ENCODE peak calls at places on chromosomes 3 and 15, in six cellular contexts. C, K, Z, P, Q and T are unnamed samples.

GRCh38 chr3:41404601-41405000 is 205.3 kb downstream of the CTNNB1 start:
- DNase-seq in Q (no peak), K (peak), Z (no peak), C (no peak), P (no peak), T (no peak)

GRCh38 chr3:50674349-50675178 is at the start of gene DOCK3:
- DNase-seq in P (peak), Z (peak), Q (peak), C (peak), K (peak), T (peak)

GRCh38 chr15:78016860-78017259 is 60.7 kb downstream of the TBC1D2B start:
- DNase-seq in C (no peak), K (no peak), Z (no peak), P (no peak), Q (no peak), T (no peak)

GRCh38 chr3:133799794-133800585 is 5.6 kb upstream of the SRPRB start:
- DNase-seq in P (no peak), Q (no peak), Z (no peak), K (no peak), C (peak), T (no peak)

GRCh38 chr3:36707623-36708409 is 56.5 kb downstream of the DCLK3 start:
- DNase-seq in K (peak), C (no peak), Q (no peak), Z (no peak), P (no peak), T (peak)

GRCh38 chr3:32018723-32019564 is 37.4 kb downstream of the ZNF860 start:
- DNase-seq in Z (no peak), C (no peak), P (no peak), Q (no peak), K (peak), T (peak)

GRCh38 chr3:121942116-121942786 is 48.0 kb downstream of the SLC15A2 start:
- DNase-seq in C (no peak), K (peak), P (no peak), Z (no peak), Q (no peak), T (no peak)

GRCh38 chr15:36682091-36682490 is 102.7 kb downstream of the CDIN1 start:
- DNase-seq in C (no peak), Q (no peak), P (no peak), Z (no peak), K (peak), T (peak)

GRCh38 chr3:29887450-29887849 is 606.6 kb downstream of the RBMS3 start:
- DNase-seq in K (no peak), Z (no peak), Q (no peak), C (no peak), P (no peak), T (no peak)

GRCh38 chr3:140147965-140148490 is 213.0 kb downstream of the CLSTN2 start:
- DNase-seq in C (no peak), P (no peak), Q (no peak), Z (no peak), K (no peak), T (no peak)

GRCh38 chr3:40118031-40118610 is 191.4 kb upstream of the EIF1B start:
- DNase-seq in Q (no peak), K (no peak), C (no peak), Z (no peak), P (no peak), T (no peak)